ENCODE peak calls at places on chromosomes 11 and 22, in five cellular contexts. V, E, P, M and W are unnamed samples.

GRCh38 chr11:14546672-14547071 is 26.5 kb upstream of the PSMA1 start:
- DNase-seq in V (no peak), M (no peak), E (no peak), P (no peak), W (no peak)

GRCh38 chr22:42769574-42770447 is 49.1 kb upstream of the A4GALT start:
- DNase-seq in M (no peak), E (peak), V (peak), P (peak), W (peak)

GRCh38 chr11:85947431-85948272 is 92.5 kb downstream of the CCDC83 start:
- DNase-seq in M (no peak), P (peak), E (no peak), V (peak), W (peak)

GRCh38 chr11:6225024-6225423 is 9.4 kb downstream of the FHIP1B start:
- DNase-seq in M (no peak), P (no peak), E (no peak), V (no peak), W (no peak)

GRCh38 chr11:33040127-33040861 is 922 bp downstream of the TCP11L1 start:
- DNase-seq in E (no peak), M (no peak), V (peak), P (peak), W (no peak)

GRCh38 chr11:78764946-78765345 is 190.3 kb upstream of the NARS2 start:
- DNase-seq in P (no peak), V (no peak), M (no peak), E (no peak), W (no peak)

GRCh38 chr11:112962854-112963367 is 1.7 kb downstream of the NCAM1 start:
- DNase-seq in P (no peak), V (no peak), E (no peak), M (peak), W (no peak)

GRCh38 chr11:128483211-128483788 is 104.1 kb downstream of the ETS1 start:
- DNase-seq in V (no peak), P (no peak), M (no peak), E (no peak), W (no peak)

GRCh38 chr11:46391578-46392420 is at the start of gene CHRM4:
- DNase-seq in V (no peak), P (peak), E (no peak), M (peak), W (no peak)

GRCh38 chr22:50340157-50340879 is 2.8 kb upstream of the PPP6R2 start:
- DNase-seq in M (peak), V (no peak), E (no peak), P (peak), W (no peak)

GRCh38 chr11:96426356-96427103 is 36.7 kb downstream of the JRKL start:
- DNase-seq in E (no peak), V (peak), P (peak), M (no peak), W (no peak)

GRCh38 chr22:49433717-49434611 is 393.7 kb downstream of the BRD1 start:
- DNase-seq in E (no peak), V (no peak), M (peak), P (peak), W (no peak)

GRCh38 chr11:115334932-115335788 is 169.1 kb downstream of the CADM1 start:
- DNase-seq in E (no peak), V (peak), M (no peak), P (peak), W (no peak)

GRCh38 chr11:8205566-8205965 is 36.7 kb upstream of the RIC3 start:
- DNase-seq in P (no peak), M (peak), V (no peak), E (no peak), W (no peak)

GRCh38 chr22:33402325-33402724 is 344.1 kb upstream of the SYN3 start:
- DNase-seq in M (no peak), E (no peak), P (no peak), V (no peak), W (no peak)

GRCh38 chr22:44743247-44743646 is 9.1 kb upstream of the ARHGAP8 start:
- DNase-seq in V (no peak), P (no peak), E (no peak), M (no peak), W (no peak)

GRCh38 chr11:83574516-83574915 is 288.3 kb upstream of the CCDC90B start:
- DNase-seq in V (peak), P (no peak), M (no peak), E (no peak), W (peak)

GRCh38 chr22:37354271-37355069 is 72.2 kb downstream of the CYTH4 start:
- DNase-seq in E (no peak), V (no peak), M (no peak), P (no peak), W (no peak)

GRCh38 chr22:36160499-36160942 is at the start of gene APOL3:
- DNase-seq in P (no peak), V (peak), E (peak), M (no peak), W (no peak)
- H3K4me3 ChIP-seq in P (no peak), V (peak), E (peak), M (peak), W (no peak)

GRCh38 chr22:36069368-36069767 is 40.7 kb upstream of the RBFOX2 start:
- DNase-seq in M (no peak), E (no peak), P (no peak), V (no peak), W (no peak)
- H3K4me3 ChIP-seq in M (no peak), E (no peak), P (no peak), V (no peak), W (no peak)

GRCh38 chr11:64244107-64244506 is 2.6 kb downstream of the PPP1R14B start:
- DNase-seq in V (no peak), M (no peak), E (no peak), P (no peak), W (no peak)

GRCh38 chr11:64241430-64242153 is 697 bp downstream of the FKBP2 start:
- DNase-seq in V (peak), E (peak), M (peak), P (peak), W (no peak)

GRCh38 chr11:64244966-64245365 is 1.8 kb downstream of the PPP1R14B start:
- DNase-seq in E (no peak), P (no peak), M (no peak), V (no peak), W (no peak)

GRCh38 chr11:64241175-64241429 is 207 bp downstream of the FKBP2 start:
- DNase-seq in V (peak), P (peak), M (no peak), E (no peak), W (peak)

DNA sequence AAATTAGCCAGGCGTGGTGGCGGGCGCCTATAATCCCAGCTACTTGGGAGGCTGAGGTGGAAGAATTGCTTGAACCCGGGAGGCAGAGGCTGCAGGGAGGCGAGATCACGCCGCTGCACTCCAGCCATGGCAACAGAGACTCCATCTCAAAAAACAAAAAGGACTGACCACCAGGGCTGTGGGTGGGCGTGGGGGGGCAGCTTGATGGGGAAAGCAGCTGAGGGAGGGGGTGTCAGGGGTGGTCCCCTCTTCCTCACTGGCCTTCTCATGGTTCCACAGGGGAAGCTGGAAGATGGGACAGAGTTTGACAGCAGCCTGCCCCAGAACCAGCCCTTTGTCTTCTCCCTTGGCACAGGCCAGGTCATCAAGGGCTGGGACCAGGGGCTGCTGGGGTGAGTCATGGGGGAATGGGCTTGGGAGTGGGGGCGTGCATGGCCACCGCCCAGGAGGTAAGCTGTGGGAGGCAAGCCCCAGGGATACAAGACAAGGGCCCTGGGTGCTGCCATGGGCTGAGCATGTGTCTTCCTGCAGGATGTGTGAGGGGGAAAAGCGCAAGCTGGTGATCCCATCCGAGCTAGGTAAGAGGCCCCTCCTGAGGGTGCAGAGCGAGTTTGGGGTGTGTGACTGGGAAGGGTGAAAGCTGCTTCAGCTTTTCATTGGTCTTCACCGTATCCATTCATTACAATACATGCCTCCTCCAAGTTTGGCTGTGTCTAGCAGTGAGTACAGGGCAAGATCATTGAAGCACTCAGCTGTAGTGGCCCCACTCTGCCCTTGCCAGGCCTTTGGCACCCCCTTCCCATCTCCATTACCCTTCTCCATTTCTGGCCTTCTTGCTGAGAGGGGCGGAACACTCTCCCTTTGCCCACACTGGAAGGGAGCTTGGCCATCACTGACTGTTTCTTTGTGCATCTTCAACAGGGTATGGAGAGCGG is 2.3 kb downstream of the FKBP2 start:
- DNase-seq in V (no peak), P (no peak), E (no peak), M (no peak), W (no peak)
- H3K4me3 ChIP-seq in V (peak), P (peak), E (no peak), M (peak), W (peak)

DNA sequence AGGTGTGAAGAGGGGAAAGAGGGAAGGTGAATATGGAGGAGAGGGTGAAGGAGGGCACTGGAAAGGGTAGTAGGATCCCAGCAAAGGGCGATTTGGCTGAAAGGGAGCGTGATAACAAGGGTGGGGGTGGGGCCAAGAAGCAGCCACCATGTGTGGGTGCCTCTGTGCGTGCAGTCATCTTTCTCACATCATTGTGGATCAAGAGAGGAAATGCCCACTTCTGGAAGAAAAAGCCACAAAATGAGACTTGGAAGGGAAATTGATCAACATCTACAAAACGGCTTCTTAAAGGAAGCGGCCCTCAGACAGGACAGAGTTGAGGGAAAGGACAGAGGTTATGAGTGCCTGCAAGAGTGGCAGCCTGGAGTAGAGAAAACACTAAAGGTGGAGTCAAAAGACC is 1.2 kb upstream of the CXCR5 start:
- DNase-seq in P (no peak), E (no peak), V (no peak), M (no peak), W (no peak)
- H3K4me3 ChIP-seq in P (no peak), E (no peak), V (no peak), M (no peak), W (no peak)

GRCh38 chr22:29211066-29211841 is 5.6 kb downstream of the EMID1 start:
- DNase-seq in V (no peak), M (no peak), E (no peak), P (no peak), W (no peak)
- H3K4me3 ChIP-seq in V (no peak), M (no peak), E (no peak), P (no peak), W (no peak)

DNA sequence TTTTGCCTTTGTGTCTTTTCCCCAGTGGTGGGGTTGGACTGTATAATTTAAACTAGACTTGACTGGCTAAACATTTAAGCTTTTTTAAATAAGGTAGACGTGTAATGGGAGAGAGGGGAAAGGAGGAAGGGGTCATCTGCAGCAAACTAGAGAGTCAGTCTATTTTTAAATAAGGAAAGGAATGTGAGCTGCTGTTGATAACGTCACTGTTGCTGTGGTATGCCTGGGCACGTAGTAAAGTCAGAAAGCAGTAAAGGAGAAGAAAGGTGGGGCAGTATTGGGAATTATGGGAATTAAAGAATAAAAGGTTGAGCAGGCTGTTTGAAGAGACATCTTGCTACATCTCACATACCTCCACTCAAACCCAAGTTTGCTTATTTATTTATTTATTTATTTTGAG is 80.4 kb upstream of the FSHB start:
- DNase-seq in P (no peak), V (no peak), E (no peak), M (no peak), W (no peak)
- H3K4me3 ChIP-seq in P (no peak), V (no peak), E (no peak), M (no peak), W (no peak)

DNA sequence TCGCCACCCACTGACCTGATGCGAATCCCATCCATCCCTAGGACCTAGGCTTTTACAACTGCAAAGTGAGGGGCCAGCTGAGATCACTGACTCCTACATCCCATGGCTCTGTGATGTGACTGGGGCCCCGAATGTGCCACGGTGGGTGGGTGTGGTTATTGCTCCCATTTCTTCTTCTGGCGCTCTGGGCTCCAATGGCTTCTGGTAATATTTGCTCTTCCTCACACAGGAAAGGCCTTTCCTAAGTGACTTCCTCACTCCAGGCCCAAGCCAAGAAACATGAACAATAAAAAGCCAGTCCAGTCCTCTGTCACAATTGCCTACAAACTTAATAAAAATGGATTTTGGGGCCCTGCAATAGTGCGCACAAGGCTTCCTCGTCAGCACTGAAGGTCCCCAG is 78.1 kb downstream of the GALNT18 start:
- DNase-seq in E (no peak), P (no peak), V (no peak), M (no peak), W (no peak)
- H3K4me3 ChIP-seq in E (no peak), P (no peak), V (no peak), M (no peak), W (no peak)

DNA sequence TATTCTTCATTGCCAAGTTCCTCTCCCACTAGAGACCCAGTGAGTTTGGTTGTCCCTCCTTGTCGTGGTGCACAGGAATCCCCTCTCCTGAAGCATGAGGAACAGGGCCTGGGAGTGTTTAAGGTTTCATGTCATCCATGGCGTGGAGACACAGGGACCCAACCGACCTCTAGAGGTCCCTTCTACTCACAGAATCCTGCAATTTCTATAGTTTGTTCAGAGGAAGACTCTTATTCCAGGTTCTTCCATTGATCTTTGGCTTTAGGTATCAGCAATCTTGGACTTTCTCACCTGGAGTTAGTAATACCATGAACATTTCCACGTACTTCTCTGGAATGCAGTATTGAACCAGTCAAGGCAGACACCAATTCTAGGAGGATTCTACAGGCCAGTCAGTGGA is 548.2 kb downstream of the NTM start:
- DNase-seq in P (no peak), M (no peak), V (no peak), E (no peak), W (no peak)
- H3K4me3 ChIP-seq in P (no peak), M (no peak), V (no peak), E (no peak), W (no peak)

GRCh38 chr11:2868604-2869526 is 16.7 kb downstream of the CDKN1C start:
- DNase-seq in M (no peak), E (no peak), V (no peak), P (no peak), W (no peak)
- H3K4me3 ChIP-seq in M (no peak), E (no peak), V (no peak), P (no peak), W (no peak)